ENCODE peak calls at places on chromosomes 1 and 21, in four cellular contexts. S is K562, M is HepG2, H is GM12878. Z is an unnamed sample.

GRCh38 chr21:44734841-44735240 is 23.5 kb upstream of the TSPEAR start:
- DNase-seq in S (no peak), H (no peak), M (no peak), Z (no peak)

GRCh38 chr1:66757740-66758139 is 5.5 kb downstream of the DYNLT5 start:
- DNase-seq in M (no peak), S (no peak), H (no peak), Z (no peak)

GRCh38 chr1:161987303-161987702 is 36.4 kb downstream of the OLFML2B start:
- DNase-seq in H (no peak), S (no peak), M (no peak), Z (no peak)

GRCh38 chr1:100670083-100670482 is 49.5 kb upstream of the VCAM1 start:
- DNase-seq in S (no peak), H (no peak), M (no peak), Z (no peak)

GRCh38 chr1:200849430-200849829 is 23.4 kb upstream of the GPR25 start:
- DNase-seq in H (no peak), S (no peak), M (no peak), Z (no peak)

GRCh38 chr21:32626633-32627196 is 14.5 kb upstream of the CFAP298 start:
- DNase-seq in M (no peak), H (no peak), S (no peak), Z (no peak)

GRCh38 chr1:206963119-206963712 is 7.0 kb downstream of the FCAMR start:
- DNase-seq in H (no peak), S (no peak), M (no peak), Z (no peak)

GRCh38 chr1:207049974-207050391 is 1.0 kb downstream of the YOD1 start:
- DNase-seq in S (peak; percentile 46), H (no peak), M (peak; percentile 38), Z (peak; percentile 70)

GRCh38 chr1:16631248-16632043 is 18.1 kb upstream of the NBPF1 start:
- DNase-seq in M (no peak), H (no peak), S (peak; percentile 49), Z (no peak)

GRCh38 chr21:46071082-46071481 is 26.8 kb upstream of the COL6A2 start:
- DNase-seq in M (no peak), H (no peak), S (no peak), Z (no peak)

GRCh38 chr1:8137406-8138244 is 111.5 kb upstream of the ERRFI1 start:
- DNase-seq in S (no peak), M (peak; percentile 68), H (no peak), Z (no peak)

DNA sequence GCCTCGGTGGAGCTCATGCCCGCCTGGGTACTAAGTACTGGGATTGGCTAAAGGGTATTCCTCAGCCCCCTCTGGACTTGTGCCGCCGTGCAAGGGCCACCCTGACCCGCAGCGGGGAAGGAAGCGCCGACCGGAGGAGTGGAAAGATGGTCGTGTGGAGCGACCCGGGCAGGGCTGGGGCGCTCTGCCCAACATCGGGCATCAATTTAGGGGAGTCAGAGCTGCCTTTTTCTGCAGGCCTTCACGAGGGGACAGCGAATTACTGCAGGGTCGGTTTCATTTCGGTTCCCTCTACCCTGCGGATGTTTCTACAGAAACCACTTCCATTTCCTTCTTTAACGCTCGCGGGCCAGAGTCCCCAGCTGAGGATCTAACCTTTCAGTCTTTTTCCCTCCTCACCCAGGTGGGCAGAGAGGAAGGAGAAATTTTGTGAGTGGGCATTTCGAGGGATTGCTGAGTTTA is 986 bp downstream of the TOR1AIP1 start:
- DNase-seq in S (no peak), M (no peak), H (no peak), Z (no peak)
- TF ChIP-seq JUNB in S (no peak), M (no peak), H (no peak), Z (no peak)

GRCh38 chr1:29123871-29124365 is at the start of gene TMEM200B:
- DNase-seq in H (no peak), M (no peak), S (no peak), Z (peak; percentile 28)

GRCh38 chr1:29126198-29126597 is 2.5 kb upstream of the TMEM200B start:
- DNase-seq in M (no peak), S (no peak), H (no peak), Z (no peak)

GRCh38 chr1:29124366-29125236 is 898 bp upstream of the TMEM200B start:
- DNase-seq in M (peak; percentile 56), S (peak; percentile 99), H (no peak), Z (peak; percentile 92)

GRCh38 chr1:29122987-29123870 is 474 bp downstream of the TMEM200B start:
- DNase-seq in H (no peak), S (no peak), M (no peak), Z (peak; percentile 47)

GRCh38 chr1:29125237-29125641 is 1.5 kb upstream of the TMEM200B start:
- DNase-seq in S (no peak), M (no peak), H (no peak), Z (no peak)
- H3K4me2 ChIP-seq in S (peak overlapping the region; percentile 71), M (peak overlapping the region; percentile 96), H (no peak overlapping the region), Z (peak overlapping the region; percentile 99)

GRCh38 chr21:42222386-42222785 is 3.4 kb downstream of the ABCG1 start:
- DNase-seq in S (no peak), H (no peak), M (no peak), Z (no peak)
- H3K79me2 ChIP-seq in S (no peaks in the 10 kb centered on the region), H (no peaks in the 10 kb centered on the region), M (no peaks in the 10 kb centered on the region), Z (no peaks in the 10 kb centered on the region)

GRCh38 chr1:54328117-54328636 is 78.0 kb downstream of the SSBP3 start:
- DNase-seq in M (no peak), H (no peak), S (no peak), Z (no peak)
- TF ChIP-seq JUNB in M (no peak), H (no peak), S (no peak), Z (no peak)